ENCODE peak calls at places on chromosome 20, in eight cellular contexts. I is endothelial cell of umbilical vein, V is DND-41, F is tibial nerve, M is tibial artery, W is left ventricle myocardium inferior, Z is Peyer's patch, Y is uterus. R is an unnamed sample. For H3K27me3, the result is how much of the 10 kb centered on the place peaks cover.

GRCh38 chr20:52191132-52191435 is 495 bp downstream of the ZFP64 start:
- DNase-seq in I (no peak), W (no peak), F (no peak), Z (no peak), Y (no peak), V (no peak), M (no peak), R (peak)

GRCh38 chr20:64160118-64160517 is 4.1 kb upstream of the MYT1 start:
- DNase-seq in W (no peak), M (no peak), Y (no peak), V (no peak), Z (no peak), I (no peak), F (no peak), R (no peak)

GRCh38 chr20:9200620-9201019 is 131.7 kb downstream of the PLCB4 start:
- DNase-seq in I (no peak), Z (no peak), Y (no peak), V (no peak), F (no peak), W (no peak), M (no peak), R (no peak)

GRCh38 chr20:62048821-62049291 is 16.8 kb downstream of the TAF4 start:
- DNase-seq in Z (no peak), V (no peak), Y (no peak), I (no peak), W (no peak), M (no peak), F (no peak), R (no peak)

GRCh38 chr20:63863798-63864544 is 1.1 kb upstream of the TPD52L2 start:
- DNase-seq in V (peak), M (peak), W (peak), Z (peak), I (peak), F (peak), Y (peak), R (peak)

GRCh38 chr20:37119356-37120036 is 23.7 kb upstream of the RBL1 start:
- DNase-seq in V (no peak), I (no peak), F (no peak), Z (no peak), Y (no peak), M (no peak), W (no peak), R (no peak)

GRCh38 chr20:36744764-36745191 is 1.1 kb downstream of the NDRG3 start:
- DNase-seq in F (no peak), I (no peak), V (no peak), Y (peak), Z (no peak), W (peak), M (peak), R (no peak)

GRCh38 chr20:41428285-41428684 is 61.7 kb upstream of the EMILIN3 start:
- DNase-seq in M (no peak), Z (no peak), F (no peak), W (no peak), V (peak), I (no peak), Y (no peak), R (no peak)

GRCh38 chr20:4130404-4131189 is 115.2 kb upstream of the RNF24 start:
- DNase-seq in I (peak), Z (peak), Y (no peak), M (no peak), F (no peak), W (no peak), V (peak), R (no peak)

GRCh38 chr20:44014807-44015732 is 100.4 kb downstream of the TOX2 start:
- DNase-seq in M (no peak), W (no peak), F (no peak), I (peak), V (no peak), Z (peak), Y (no peak), R (no peak)
- H3K4me3 ChIP-seq in M (peak), W (no peak), F (no peak), I (no peak), V (no peak), Z (no peak), Y (no peak), R (no peak)

DNA sequence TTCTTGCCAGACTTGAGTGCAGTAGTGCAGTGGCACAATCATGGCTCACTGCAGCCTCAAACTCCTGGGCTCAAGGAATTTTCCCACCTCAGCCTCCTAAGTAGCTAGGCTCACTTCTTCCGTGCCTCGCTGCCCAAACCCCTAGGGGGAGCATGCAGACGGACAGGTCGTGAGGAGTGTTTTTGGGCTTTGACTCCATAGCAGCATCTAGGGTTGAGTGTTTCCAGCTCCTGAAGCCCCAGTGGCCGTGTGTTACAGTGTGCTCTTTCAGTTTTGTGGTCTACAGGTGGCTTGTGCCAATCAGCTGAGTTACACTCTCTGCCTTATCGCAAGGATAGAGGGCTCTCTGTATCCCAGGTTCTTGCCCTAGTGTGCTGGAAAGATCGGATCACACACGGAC is 33.4 kb downstream of the NCOA3 start:
- DNase-seq in Z (no peak), F (no peak), W (no peak), V (no peak), I (no peak), M (no peak), Y (no peak), R (no peak)
- TF ChIP-seq CTCF in Z (no peak), F (no peak), W (peak), V (peak), I (no peak), M (no peak), Y (no peak), R (no peak)

GRCh38 chr20:50607850-50608749 is 83.2 kb downstream of the RIPOR3 start:
- DNase-seq in M (no peak), I (no peak), Y (no peak), F (no peak), V (no peak), W (no peak), Z (no peak), R (no peak)

GRCh38 chr20:50608750-50609104 is 82.6 kb downstream of the RIPOR3 start:
- DNase-seq in F (no peak), I (no peak), V (no peak), W (no peak), Y (no peak), M (no peak), Z (no peak), R (no peak)

GRCh38 chr20:50609438-50609989 is 81.8 kb downstream of the RIPOR3 start:
- DNase-seq in Y (no peak), F (no peak), M (no peak), I (no peak), V (no peak), Z (no peak), W (no peak), R (no peak)

GRCh38 chr20:50611128-50611810 is 80.1 kb downstream of the RIPOR3 start:
- DNase-seq in Z (no peak), W (peak), M (no peak), Y (no peak), I (no peak), V (no peak), F (no peak), R (no peak)

GRCh38 chr20:50610212-50610718 is 81.1 kb downstream of the RIPOR3 start:
- DNase-seq in F (no peak), Z (no peak), V (no peak), I (no peak), W (no peak), M (no peak), Y (no peak), R (no peak)
- H3K27me3 ChIP-seq in F (under half), Z (under half), V (under half), I (under half), W (under half), M (under half), Y (under half), R (under half)

GRCh38 chr20:1491281-1491840 is at the start of gene SIRPB2:
- DNase-seq in I (peak), F (peak), W (peak), V (no peak), M (peak), Z (peak), Y (no peak), R (peak)
- H3K4me3 ChIP-seq in I (peak), F (peak), W (peak), V (no peak), M (peak), Z (peak), Y (no peak), R (no peak)

GRCh38 chr20:46307999-46308257 is 370 bp downstream of the CDH22 start:
- DNase-seq in F (no peak), Y (no peak), V (no peak), M (no peak), Z (no peak), I (no peak), W (no peak), R (no peak)

GRCh38 chr20:46307139-46307998 is 929 bp downstream of the CDH22 start:
- DNase-seq in W (peak), F (no peak), M (no peak), Y (peak), V (peak), I (peak), Z (peak), R (peak)

GRCh38 chr20:46309945-46310344 is 1.6 kb upstream of the CDH22 start:
- DNase-seq in M (no peak), Y (no peak), Z (no peak), W (no peak), F (no peak), I (no peak), V (no peak), R (no peak)

GRCh38 chr20:46306743-46307138 is 1.6 kb downstream of the CDH22 start:
- DNase-seq in F (no peak), I (no peak), Y (no peak), V (no peak), W (no peak), M (no peak), Z (no peak), R (no peak)

DNA sequence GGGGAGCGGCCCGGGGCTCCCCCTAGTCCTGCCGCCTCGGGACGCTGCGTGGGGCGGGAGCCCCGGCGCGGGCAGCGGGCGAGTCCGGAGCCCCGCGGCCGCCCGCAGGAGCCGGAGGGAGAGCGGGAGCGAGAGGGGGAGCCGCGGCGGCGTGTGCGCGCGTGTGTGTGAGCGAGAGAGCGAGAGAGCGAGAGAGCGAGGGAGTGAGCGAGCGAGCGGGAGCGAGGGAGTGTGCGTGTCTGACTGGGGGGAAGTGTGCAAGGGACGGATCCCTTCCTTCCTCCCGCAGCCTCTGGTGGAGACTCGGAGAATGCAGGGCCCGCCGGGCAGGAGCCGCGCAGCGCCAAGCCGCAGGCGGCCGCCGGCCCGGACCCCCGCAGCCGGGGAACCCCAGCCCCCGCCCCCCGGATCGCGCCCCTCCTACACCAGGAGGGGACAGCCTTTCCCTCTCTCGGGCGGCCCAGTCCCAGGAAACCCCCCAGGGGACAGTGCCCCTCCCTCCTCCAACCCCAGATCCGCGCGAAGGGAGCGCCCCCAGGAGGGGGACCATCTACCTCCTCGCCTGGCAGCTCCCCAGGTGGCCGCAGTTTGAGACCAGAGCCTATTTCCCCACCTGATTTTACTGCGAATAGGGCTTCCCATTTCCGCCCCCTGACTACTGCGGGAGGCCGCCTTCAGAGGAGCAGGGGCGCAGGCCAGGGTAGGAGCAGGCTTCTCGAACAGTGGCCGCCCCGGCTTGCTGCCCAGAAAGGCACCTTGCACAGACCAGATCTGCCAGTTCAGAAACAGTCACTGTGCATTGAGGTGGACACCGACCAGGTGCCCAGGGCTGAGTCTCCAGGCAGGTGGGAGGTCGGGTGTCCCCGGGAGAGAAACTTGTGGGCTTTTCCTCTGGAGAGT is at the start of gene CDH22:
- DNase-seq in W (peak), Y (peak), V (no peak), F (no peak), Z (no peak), I (peak), M (no peak), R (no peak)
- TF ChIP-seq CTCF in W (peak), Y (no peak), V (no peak), F (peak), Z (no peak), I (peak), M (no peak), R (no peak)

GRCh38 chr20:53245581-53245980 is 273.4 kb downstream of the TSHZ2 start:
- DNase-seq in Y (no peak), V (no peak), M (no peak), Z (no peak), F (no peak), I (no peak), W (no peak), R (no peak)
- H3K27me3 ChIP-seq in Y (under half), V (under half), M (under half), Z (under half), F (under half), I (under half), W (under half), R (under half)